ENCODE peak calls at places on chromosomes 6 and 20, in four cellular contexts. Y is A549, D is K562, F is HepG2. K is an unnamed sample.

GRCh38 chr6:139888691-139889122 is 514.3 kb upstream of the CITED2 start:
- DNase-seq in Y (no peak), D (no peak), F (no peak), K (peak)

GRCh38 chr6:157434349-157435016 is 53.5 kb downstream of the ZDHHC14 start:
- DNase-seq in Y (no peak), D (no peak), F (peak), K (no peak)

GRCh38 chr20:8796088-8796665 is 272.7 kb upstream of the PLCB4 start:
- DNase-seq in Y (no peak), D (no peak), F (no peak), K (no peak)

GRCh38 chr6:116705917-116706316 is 24.9 kb downstream of the KPNA5 start:
- DNase-seq in Y (no peak), D (no peak), F (no peak), K (no peak)

GRCh38 chr20:2143594-2143993 is 42.0 kb downstream of the STK35 start:
- DNase-seq in Y (no peak), D (no peak), F (no peak), K (no peak)

GRCh38 chr6:72248621-72249020 is 362.3 kb downstream of the RIMS1 start:
- DNase-seq in Y (no peak), D (no peak), F (no peak), K (no peak)

GRCh38 chr20:41366546-41367392 is at the start of gene EMILIN3:
- DNase-seq in Y (no peak), D (no peak), F (no peak), K (peak)

GRCh38 chr20:17606001-17606400 is 36.1 kb downstream of the DSTN start:
- DNase-seq in Y (no peak), D (no peak), F (no peak), K (no peak)

GRCh38 chr6:155290491-155290890 is 23.8 kb downstream of the TFB1M start:
- DNase-seq in Y (no peak), D (no peak), F (no peak), K (no peak)

GRCh38 chr20:58883243-58883691 is 30.8 kb downstream of the GNAS start:
- DNase-seq in Y (no peak), D (no peak), F (no peak), K (no peak)

DNA sequence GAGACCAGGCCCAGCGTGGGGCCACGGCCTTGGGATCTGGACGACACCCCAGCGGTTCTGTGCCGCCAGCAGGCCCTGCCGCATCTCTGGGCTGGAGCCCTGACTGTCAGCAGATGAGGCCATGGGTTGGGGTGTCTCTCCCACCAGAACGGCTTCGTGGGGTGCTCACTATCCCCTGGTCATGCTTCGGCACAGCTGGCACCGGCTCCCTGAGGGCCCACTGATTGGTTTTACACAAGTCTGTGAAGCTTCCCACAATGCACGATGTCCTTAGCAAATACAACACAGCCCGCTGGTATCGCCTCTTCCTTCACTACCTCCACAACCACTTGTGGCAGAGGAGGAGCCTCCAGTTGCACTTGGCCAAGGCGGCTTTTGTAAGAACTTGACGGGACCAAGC is 94.3 kb downstream of the THBS2 start:
- DNase-seq in Y (no peak), D (no peak), F (no peak), K (no peak)
- TF ChIP-seq HMGXB4 in Y (no peak), D (no peak), F (no peak), K (no peak)

DNA sequence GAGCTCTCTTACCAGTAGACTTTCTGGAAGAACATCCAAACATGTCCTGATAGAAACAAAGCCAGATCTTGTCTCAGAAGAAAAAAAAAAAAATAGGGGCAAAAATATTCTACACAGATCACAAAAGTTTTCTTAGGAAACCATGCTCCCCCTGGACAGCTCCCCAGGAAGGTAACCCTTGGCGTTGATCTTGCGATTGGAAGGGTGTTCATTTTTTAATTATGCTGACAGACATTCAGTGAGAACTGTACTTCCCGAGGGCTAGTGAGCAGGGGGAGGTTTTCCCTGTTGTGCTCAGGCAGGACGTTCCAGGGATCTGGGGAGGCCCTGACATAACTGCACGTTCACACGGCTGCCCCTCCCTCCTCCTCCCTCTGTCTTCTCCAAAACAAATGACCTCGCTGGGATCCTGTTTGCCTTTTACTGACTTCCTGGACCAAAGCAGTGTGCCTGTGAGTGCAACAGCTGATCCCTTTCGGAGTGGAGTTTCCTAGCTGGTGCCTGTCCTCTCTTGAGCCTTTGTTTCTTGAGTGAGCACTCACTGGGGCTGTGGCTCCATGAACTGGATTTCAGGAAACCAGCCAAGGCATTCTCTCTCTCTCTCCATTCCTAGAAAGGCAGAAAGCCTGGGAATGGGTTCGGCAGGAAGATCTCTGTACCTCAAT is 46.7 kb downstream of the MARCKS start:
- DNase-seq in Y (no peak), D (no peak), F (peak), K (no peak)
- TF ChIP-seq HMGXB4 in Y (no peak), D (no peak), F (no peak), K (no peak)

DNA sequence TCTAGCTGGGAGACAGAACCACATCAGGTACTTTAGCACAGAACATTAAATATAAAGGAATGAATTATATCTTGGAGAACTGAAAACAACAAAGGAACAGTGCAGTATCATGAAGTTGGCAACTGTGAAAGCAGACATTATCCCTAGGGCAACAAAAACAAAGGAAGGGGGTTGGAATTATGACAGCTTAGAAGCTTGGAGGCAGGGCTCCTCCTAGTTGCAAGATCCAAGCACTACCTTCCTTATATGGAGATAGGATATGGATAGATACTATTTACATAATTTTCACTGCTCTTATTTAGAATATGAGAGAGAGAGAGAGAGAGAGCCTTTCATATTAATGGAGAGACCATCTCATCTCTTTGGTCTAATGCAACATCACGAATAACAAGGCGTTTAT is 27.0 kb downstream of the TMEM14A start:
- DNase-seq in Y (no peak), D (no peak), F (no peak), K (no peak)
- TF ChIP-seq HMGXB4 in Y (no peak), D (no peak), F (no peak), K (no peak)

DNA sequence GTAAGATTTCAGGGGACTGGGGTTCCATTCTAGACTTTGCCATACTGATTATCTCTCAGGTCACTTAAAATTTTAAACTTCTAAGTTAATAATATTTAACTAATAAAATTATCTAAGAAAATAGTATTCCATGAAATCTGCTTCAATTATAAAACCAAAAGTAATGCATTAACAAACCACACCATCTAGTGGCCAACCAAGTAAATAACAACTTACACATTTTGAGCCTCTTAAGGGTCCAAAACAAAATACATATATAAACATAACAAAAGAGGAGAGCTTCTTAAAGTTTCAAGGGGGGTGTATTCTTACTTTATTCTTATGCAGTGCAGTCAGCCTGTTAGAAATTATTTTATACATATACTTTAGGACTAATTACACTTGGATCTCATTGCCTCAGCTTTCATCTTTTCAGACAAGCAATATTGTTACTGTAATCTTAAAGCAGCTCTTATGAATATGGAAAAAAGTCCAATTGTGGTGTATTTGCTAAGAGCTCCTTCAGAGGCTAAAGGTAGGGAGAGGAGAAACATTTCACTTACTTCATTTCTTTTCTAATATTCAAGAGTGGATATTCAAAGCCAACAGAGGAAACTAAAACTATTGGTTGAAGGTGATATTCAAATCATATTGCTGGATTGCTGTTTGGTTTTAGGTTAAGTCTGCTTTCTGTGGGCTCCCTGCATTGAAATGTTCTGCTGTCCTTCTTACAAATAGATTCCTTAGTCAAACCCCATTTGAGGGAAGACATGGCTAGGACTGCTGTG is 199.7 kb upstream of the SIM1 start:
- DNase-seq in Y (no peak), D (peak), F (no peak), K (no peak)
- TF ChIP-seq HMGXB4 in Y (no peak), D (no peak), F (no peak), K (no peak)

GRCh38 chr20:64010711-64011237 is 25.2 kb upstream of the C20orf204 start:
- DNase-seq in Y (no peak), D (no peak), F (no peak), K (no peak)
- TF ChIP-seq HMGXB4 in Y (no peak), D (no peak), F (no peak), K (no peak)

DNA sequence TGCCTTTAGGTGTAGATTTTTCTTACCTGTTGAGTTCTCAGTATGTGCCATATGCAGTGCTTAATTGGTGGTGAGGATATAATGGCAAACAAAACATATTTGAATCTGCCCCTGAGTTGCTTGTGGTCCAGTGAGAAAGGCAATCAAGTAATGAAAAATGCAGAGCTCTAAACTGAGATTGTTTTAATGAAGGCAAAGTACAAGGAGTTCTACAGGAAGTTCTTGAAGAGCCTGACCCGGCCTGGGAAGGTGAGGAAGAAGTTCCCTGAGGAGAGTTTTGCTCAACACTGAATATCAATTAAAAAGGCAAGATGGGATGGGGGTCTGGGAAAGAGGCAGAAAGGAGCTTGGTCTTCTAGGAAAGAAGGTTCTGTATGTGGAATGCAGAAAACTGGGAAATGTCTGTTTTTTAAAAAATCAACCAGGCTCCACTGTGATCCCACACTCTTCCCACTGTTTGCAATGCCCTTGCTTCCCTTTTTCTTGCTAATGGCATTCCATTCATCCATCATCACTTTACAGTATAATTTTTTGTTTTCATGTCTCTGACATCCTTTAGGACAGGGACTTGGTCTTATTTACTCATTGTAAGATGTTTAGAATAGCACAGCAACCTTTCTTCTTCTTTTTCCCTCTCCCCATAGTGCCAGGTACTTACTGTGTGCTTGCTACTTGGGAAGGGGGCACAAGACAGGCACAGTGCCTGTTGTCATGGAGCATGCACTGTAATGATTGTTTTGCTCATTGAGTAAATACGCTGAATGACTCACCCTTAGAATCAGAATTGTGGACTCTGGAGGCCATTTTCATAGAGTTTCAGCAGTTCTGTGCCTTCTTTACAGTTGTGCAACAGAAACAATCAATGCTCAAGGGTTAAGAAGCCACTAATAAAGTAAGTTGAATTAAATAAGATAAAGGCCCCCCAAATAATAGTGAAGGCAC is 64.3 kb downstream of the ANKS1A start:
- DNase-seq in Y (peak), D (no peak), F (peak), K (no peak)
- TF ChIP-seq HMGXB4 in Y (no peak), D (no peak), F (peak), K (no peak)

GRCh38 chr20:36793294-36794115 is 19.9 kb upstream of the DSN1 start:
- DNase-seq in Y (no peak), D (no peak), F (no peak), K (no peak)

GRCh38 chr20:36794116-36794474 is 20.5 kb upstream of the DSN1 start:
- DNase-seq in Y (no peak), D (no peak), F (no peak), K (no peak)

GRCh38 chr20:36791862-36792261 is 18.3 kb upstream of the DSN1 start:
- DNase-seq in Y (no peak), D (no peak), F (no peak), K (no peak)

GRCh38 chr20:36795691-36796090 is 22.1 kb upstream of the DSN1 start:
- DNase-seq in Y (no peak), D (no peak), F (no peak), K (no peak)

GRCh38 chr20:36792422-36792821 is 18.9 kb upstream of the DSN1 start:
- DNase-seq in Y (peak), D (no peak), F (peak), K (peak)
- TF ChIP-seq HMGXB4 in Y (no peak), D (no peak), F (no peak), K (no peak)

K was measured in WTC11.